ENCODE peak calls at places on chromosome 1, in seven cellular contexts. T is neural progenitor cell; Y is IMR-90; X is CD4-positive, alpha-beta T cell; E is heart right ventricle; B is breast epithelium; L is astrocyte. F is an unnamed sample.

GRCh38 chr1:55741516-55741915 is 526.4 kb upstream of the USP24 start:
- DNase-seq in T (no peak), X (no peak), Y (peak; percentile 88), E (no peak), L (peak; percentile 49), B (no peak), F (no peak)

GRCh38 chr1:116988248-116988647 is 13.3 kb upstream of the CD101 start:
- DNase-seq in E (peak; percentile 29), T (no peak), X (no peak), L (peak; percentile 75), Y (no peak), B (no peak), F (no peak)

GRCh38 chr1:7356079-7356478 is 415.0 kb upstream of the VAMP3 start:
- DNase-seq in B (no peak), T (no peak), E (no peak), L (no peak), Y (no peak), X (no peak), F (no peak)

GRCh38 chr1:32742132-32742947 is 39.8 kb upstream of the SYNC start:
- DNase-seq in T (peak; percentile 42), X (no peak), L (no peak), Y (no peak), E (no peak), B (peak; percentile 63), F (no peak)

GRCh38 chr1:209319549-209319948 is 264.0 kb upstream of the CAMK1G start:
- DNase-seq in E (no peak), B (no peak), X (no peak), L (no peak), Y (peak; percentile 18), T (no peak), F (peak; percentile 75)

GRCh38 chr1:97814121-97814520 is 106.7 kb downstream of the DPYD start:
- DNase-seq in E (no peak), Y (peak; percentile 54), B (no peak), L (peak; percentile 56), X (no peak), T (no peak), F (peak; percentile 29)

GRCh38 chr1:172381981-172382380 is 38.5 kb upstream of the C1orf105 start:
- DNase-seq in B (no peak), L (no peak), X (no peak), Y (peak; percentile 28), T (no peak), E (no peak), F (no peak)

GRCh38 chr1:9455487-9456237 is 83.6 kb upstream of the SLC25A33 start:
- DNase-seq in L (peak; percentile 41), Y (peak; percentile 56), B (no peak), X (peak; percentile 65), E (peak; percentile 60), T (peak; percentile 93), F (no peak)

GRCh38 chr1:172154571-172154970 is 265.9 kb upstream of the C1orf105 start:
- DNase-seq in Y (peak; percentile 89), X (no peak), L (peak; percentile 83), B (no peak), E (no peak), T (no peak), F (peak; percentile 59)

GRCh38 chr1:213982814-213983588 is 4.8 kb upstream of the PROX1 start:
- DNase-seq in T (peak; percentile 89), Y (no peak), E (no peak), B (no peak), L (no peak), X (no peak), F (no peak)

GRCh38 chr1:188723332-188724020 is 1754.2 kb downstream of the BRINP3 start:
- DNase-seq in L (peak; percentile 47), Y (no peak), E (no peak), T (no peak), X (no peak), B (no peak), F (no peak)

GRCh38 chr1:174114788-174115448 is 44.4 kb upstream of the RABGAP1L start:
- DNase-seq in B (no peak), T (peak; percentile 75), E (no peak), X (no peak), L (peak; percentile 18), Y (peak; percentile 40), F (peak; percentile 76)

GRCh38 chr1:40315795-40316594 is 1.1 kb downstream of the COL9A2 start:
- DNase-seq in X (no peak), L (no peak), B (no peak), T (peak; percentile 58), E (no peak), Y (no peak), F (peak; percentile 34)

GRCh38 chr1:71292203-71292602 is 211.4 kb upstream of the ZRANB2 start:
- DNase-seq in B (no peak), L (no peak), X (no peak), T (no peak), Y (no peak), E (no peak), F (no peak)

GRCh38 chr1:231037585-231038517 is 2.2 kb downstream of the FAM89A start:
- DNase-seq in X (no peak), E (no peak), B (no peak), T (no peak), L (peak; percentile 37), Y (no peak), F (no peak)

GRCh38 chr1:246583448-246584185 is 17.4 kb downstream of the CNST start:
- DNase-seq in X (no peak), T (no peak), E (peak; percentile 57), B (peak; percentile 38), Y (no peak), L (no peak), F (no peak)

GRCh38 chr1:21268281-21269239 is 21.7 kb downstream of the ECE1 start:
- DNase-seq in L (no peak), T (no peak), Y (no peak), B (peak; percentile 87), E (no peak), X (no peak), F (no peak)

GRCh38 chr1:160877221-160877620 is 7.8 kb downstream of the ITLN1 start:
- DNase-seq in T (no peak), L (no peak), X (no peak), Y (no peak), E (no peak), B (no peak), F (no peak)
- TF ChIP-seq CTCF in T (peak; percentile 33), L (no peak), X (peak; percentile 63), Y (no peak), E (peak; percentile 31), B (no peak), F (no peak)

GRCh38 chr1:67061266-67061665 is 7.3 kb upstream of the SLC35D1 start:
- DNase-seq in L (no peak), E (no peak), T (no peak), Y (peak; percentile 36), B (no peak), X (no peak), F (no peak)
- H3K27ac ChIP-seq in L (peak overlapping the region; percentile 37), E (no peak overlapping the region), T (no peak overlapping the region), Y (peak overlapping the region; percentile 91), B (no peak overlapping the region), X (no peak overlapping the region), F (peak overlapping the region; percentile 8)

DNA sequence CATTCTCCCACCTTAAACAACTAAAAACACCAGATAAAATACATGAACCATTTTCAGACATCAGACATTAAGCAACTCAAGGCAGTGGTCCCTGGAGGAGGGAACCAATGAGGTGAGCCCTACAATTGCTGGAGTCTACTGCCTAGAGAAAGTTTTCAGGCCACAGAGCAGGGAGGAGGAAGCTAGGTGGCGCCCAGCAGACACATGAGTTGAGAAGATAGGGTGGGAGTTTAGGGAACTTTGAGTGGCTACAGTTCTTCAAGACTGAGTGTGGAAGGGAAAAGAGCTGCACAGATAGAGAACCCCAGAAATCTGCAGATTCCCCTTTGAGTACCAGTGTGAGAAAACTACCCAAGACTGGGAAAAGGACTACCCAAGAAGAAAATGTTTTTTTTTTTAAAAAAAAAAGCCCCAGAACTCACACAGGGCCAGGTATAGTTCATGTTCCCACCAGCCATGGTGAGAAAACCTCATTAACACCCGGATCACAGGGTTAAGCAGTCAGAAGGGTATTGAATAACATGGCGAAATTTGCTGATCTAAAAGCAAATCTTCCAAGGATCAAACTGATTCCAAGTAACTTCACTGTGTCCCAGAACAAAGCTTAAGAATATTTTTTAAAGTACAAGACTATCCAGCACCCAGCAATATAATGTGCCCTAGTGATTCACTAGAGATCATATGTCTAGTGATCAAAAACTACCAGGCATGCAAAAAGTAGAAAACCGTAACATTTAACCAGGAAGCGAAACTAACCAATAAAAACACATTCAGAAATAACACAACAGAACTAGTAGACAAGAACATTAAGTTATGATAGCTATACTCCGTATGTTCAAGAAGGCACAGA is 12.0 kb downstream of the ALDH9A1 start:
- DNase-seq in E (no peak), L (no peak), X (no peak), T (peak; percentile 27), B (no peak), Y (no peak), F (no peak)
- TF ChIP-seq CTCF in E (peak; percentile 18), L (no peak), X (no peak), T (peak; percentile 31), B (no peak), Y (no peak), F (peak; percentile 11)

DNA sequence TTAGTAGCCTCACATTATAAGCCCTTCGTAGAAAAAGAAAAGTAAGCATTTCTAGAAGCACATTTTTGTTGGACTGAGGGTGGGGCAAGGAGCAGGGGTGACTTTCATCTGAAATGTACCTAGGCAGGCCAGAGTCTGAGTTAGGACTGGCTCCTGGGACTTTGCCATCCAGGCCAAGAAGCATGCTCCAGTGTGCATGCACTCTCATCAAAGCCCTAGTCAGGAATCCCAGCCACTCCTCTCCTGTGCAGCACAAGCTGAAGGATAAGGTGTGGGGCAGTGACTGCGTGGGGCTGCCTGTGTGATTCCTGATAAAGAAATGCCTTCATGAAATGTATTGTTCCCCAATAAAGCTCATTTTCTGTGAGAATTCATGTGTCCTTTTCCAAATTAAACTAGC is 88.2 kb downstream of the GFI1 start:
- DNase-seq in B (no peak), L (no peak), T (no peak), Y (no peak), X (no peak), E (no peak), F (no peak)
- H3K27ac ChIP-seq in B (no peak overlapping the region), L (no peak overlapping the region), T (no peak overlapping the region), Y (no peak overlapping the region), X (no peak overlapping the region), E (no peak overlapping the region), F (no peak overlapping the region)

DNA sequence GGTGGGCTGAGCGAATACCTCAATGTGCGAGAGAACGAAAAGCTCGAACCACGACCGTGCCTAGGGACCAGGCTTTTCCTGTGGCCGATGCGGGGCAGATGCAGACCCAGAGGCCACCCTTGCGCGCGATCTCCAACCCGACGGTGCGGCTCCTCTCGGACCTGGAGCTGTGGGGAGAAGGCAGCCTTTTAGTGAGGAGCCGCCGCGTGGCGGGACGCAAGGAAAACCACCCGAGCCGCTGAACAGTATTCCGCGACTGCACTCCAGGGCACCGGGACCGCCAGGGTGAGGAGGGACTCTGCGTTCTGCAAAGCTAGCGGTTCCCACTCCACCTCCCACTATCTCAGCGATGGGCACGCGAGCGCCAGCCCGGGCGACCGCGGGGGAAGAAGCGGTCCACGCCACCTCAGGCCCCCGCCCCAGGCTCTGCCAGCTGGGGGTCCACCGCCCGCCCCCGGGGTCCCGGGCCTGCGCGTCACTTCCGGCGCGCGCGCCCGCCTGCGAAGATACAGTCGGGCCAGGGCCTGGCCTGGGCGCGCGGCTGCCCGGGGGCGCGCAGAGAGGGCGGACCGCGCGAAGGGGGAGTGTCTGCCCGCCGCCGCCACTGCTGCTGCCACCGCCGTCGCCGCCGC is 66.5 kb upstream of the PRKACB start:
- DNase-seq in X (peak; percentile 57), L (peak; percentile 58), B (peak; percentile 36), E (peak; percentile 60), Y (peak; percentile 64), T (peak; percentile 94), F (no peak)
- TF ChIP-seq CTCF in X (no peak), L (no peak), B (no peak), E (no peak), Y (no peak), T (no peak), F (no peak)

F was measured in foreskin keratinocyte.